ENCODE peak calls at places on chromosomes 7 and 10, in six cellular contexts. S, E, I, V, R and K are unnamed samples.

GRCh38 chr10:97479939-97480338 is 18.3 kb downstream of the MMS19 start:
- DNase-seq in V (no peak), R (no peak), E (no peak), S (no peak), I (peak), K (peak)

GRCh38 chr10:5537684-5538083 is 12.9 kb downstream of the CALML3 start:
- DNase-seq in R (no peak), E (peak), V (no peak), I (no peak), S (no peak), K (no peak)

GRCh38 chr7:69722836-69723235 is 124.6 kb downstream of the AUTS2 start:
- DNase-seq in I (no peak), V (no peak), E (no peak), S (no peak), R (no peak), K (no peak)

GRCh38 chr7:37376386-37376785 is 72.3 kb downstream of the ELMO1 start:
- DNase-seq in R (no peak), I (no peak), E (no peak), V (no peak), S (no peak), K (no peak)

GRCh38 chr10:3538850-3539531 is 246.0 kb downstream of the KLF6 start:
- DNase-seq in S (no peak), I (no peak), V (peak), E (peak), R (no peak), K (no peak)

GRCh38 chr7:108557617-108558016 is 11.9 kb downstream of the THAP5 start:
- DNase-seq in I (no peak), R (no peak), S (no peak), E (no peak), V (no peak), K (no peak)

GRCh38 chr7:77184990-77185389 is 14.6 kb downstream of the FGL2 start:
- DNase-seq in S (no peak), E (no peak), I (no peak), R (no peak), V (no peak), K (no peak)

GRCh38 chr7:3579638-3580219 is 278.7 kb downstream of the SDK1 start:
- DNase-seq in S (no peak), E (no peak), R (no peak), V (no peak), I (no peak), K (no peak)

GRCh38 chr10:116125180-116125579 is 147.8 kb downstream of the GFRA1 start:
- DNase-seq in S (no peak), E (no peak), V (no peak), I (no peak), R (no peak), K (no peak)

GRCh38 chr7:130369110-130369711 is 11.1 kb upstream of the CPA1 start:
- DNase-seq in S (no peak), R (no peak), E (no peak), V (no peak), I (peak), K (no peak)

GRCh38 chr7:120588862-120589261 is 269.1 kb downstream of the TSPAN12 start:
- DNase-seq in S (no peak), V (no peak), E (no peak), R (no peak), I (no peak), K (no peak)

GRCh38 chr10:86665868-86666267 is 2.4 kb upstream of the LDB3 start:
- DNase-seq in I (no peak), R (no peak), E (no peak), V (no peak), S (no peak), K (no peak)

GRCh38 chr7:50204576-50204975 is 99.9 kb upstream of the IKZF1 start:
- DNase-seq in S (no peak), E (no peak), R (no peak), V (no peak), I (no peak), K (no peak)

GRCh38 chr7:47091141-47091540 is 490.8 kb downstream of the TNS3 start:
- DNase-seq in R (no peak), E (no peak), I (no peak), S (no peak), V (no peak), K (no peak)

GRCh38 chr10:68796609-68797008 is 30.7 kb upstream of the STOX1 start:
- DNase-seq in I (no peak), V (no peak), R (no peak), E (no peak), S (no peak), K (no peak)

GRCh38 chr7:55548295-55548731 is 24.0 kb downstream of the VOPP1 start:
- DNase-seq in R (no peak), E (no peak), V (no peak), S (no peak), I (no peak), K (no peak)

GRCh38 chr7:108270385-108270784 is 140.2 kb upstream of the LAMB4 start:
- DNase-seq in I (no peak), R (no peak), V (no peak), E (no peak), S (no peak), K (no peak)

GRCh38 chr10:75097666-75098285 is 13.7 kb upstream of the SAMD8 start:
- DNase-seq in R (peak), I (peak), S (no peak), V (no peak), E (no peak), K (no peak)

GRCh38 chr7:33534830-33535229 is 370.5 kb upstream of the BMPER start:
- DNase-seq in V (no peak), E (no peak), S (no peak), R (no peak), I (no peak), K (no peak)

GRCh38 chr7:47369736-47370135 is 212.2 kb downstream of the TNS3 start:
- DNase-seq in S (no peak), E (no peak), R (no peak), V (no peak), I (no peak), K (no peak)

GRCh38 chr10:15120523-15120922 is 23.4 kb downstream of the RPP38 start:
- DNase-seq in E (no peak), V (no peak), S (no peak), I (no peak), R (no peak), K (no peak)

GRCh38 chr7:142614116-142614515 is 135.2 kb upstream of the PRSS1 start:
- DNase-seq in V (no peak), I (no peak), R (no peak), E (no peak), S (no peak), K (no peak)

GRCh38 chr7:18221377-18222290 is 194.0 kb upstream of the PRPS1L1 start:
- DNase-seq in S (no peak), R (no peak), V (no peak), I (no peak), E (no peak), K (no peak)

GRCh38 chr7:128829391-128830166 is 627 bp upstream of the FLNC start:
- DNase-seq in V (no peak), E (no peak), I (no peak), R (no peak), S (no peak), K (no peak)

GRCh38 chr7:143390773-143391114 is 9.6 kb downstream of the ZYX start:
- DNase-seq in S (no peak), E (no peak), I (no peak), V (no peak), R (no peak), K (no peak)

GRCh38 chr7:121634356-121634755 is 238.2 kb upstream of the FAM3C start:
- DNase-seq in I (no peak), S (no peak), E (no peak), R (no peak), V (no peak), K (no peak)

GRCh38 chr10:64430690-64431323 is 909.6 kb downstream of the REEP3 start:
- DNase-seq in R (peak), I (peak), S (no peak), E (no peak), V (no peak), K (no peak)